ENCODE peak calls at places on chromosomes 4 and X, in eight cellular contexts. I is body of pancreas; T is CD8-positive, alpha-beta T cell; B is tibial artery; M is H1; C is pancreas; G is AG04450; O is CD8-positive, alpha-beta memory T cell. X is an unnamed sample.

GRCh38 chrX:78555401-78555980 is 103.6 kb downstream of the RTL3 start:
- DNase-seq in I (no peak), T (no peak), B (no peak), M (no peak), C (no peak), G (no peak), O (no peak), X (no peak)

GRCh38 chr4:71229477-71230257 is 109.2 kb upstream of the SLC4A4 start:
- DNase-seq in I (peak; percentile 35), T (no peak), B (peak; percentile 29), M (no peak), C (peak; percentile 39), G (no peak), O (no peak), X (no peak)

GRCh38 chr4:100736651-100737450 is 219.0 kb upstream of the EMCN start:
- DNase-seq in I (no peak), T (no peak), B (no peak), M (no peak), C (no peak), G (no peak), O (no peak), X (peak; percentile 75)

GRCh38 chr4:150164956-150165355 is 86.7 kb downstream of the DCLK2 start:
- DNase-seq in I (no peak), T (no peak), B (no peak), M (no peak), C (no peak), G (no peak), O (no peak), X (no peak)

GRCh38 chr4:163161536-163162205 is 5.0 kb downstream of the NAF1 start:
- DNase-seq in I (no peak), T (no peak), B (no peak), M (no peak), C (no peak), G (peak; percentile 76), O (no peak), X (no peak)

GRCh38 chr4:158006973-158007372 is 165.9 kb downstream of the GASK1B start:
- DNase-seq in I (no peak), T (no peak), B (no peak), M (no peak), C (no peak), G (no peak), O (no peak), X (no peak)

GRCh38 chr4:42673084-42673429 is 16.2 kb upstream of the ATP8A1 start:
- DNase-seq in I (no peak), T (no peak), B (peak; percentile 35), M (no peak), C (peak; percentile 28), G (no peak), O (no peak), X (no peak)

GRCh38 chr4:155025762-155026457 is 182.5 kb upstream of the NPY2R start:
- DNase-seq in I (peak; percentile 77), T (no peak), B (no peak), M (peak; percentile 83), C (peak; percentile 58), G (no peak), O (no peak), X (no peak)

GRCh38 chrX:584572-584971 is 46.0 kb upstream of the SHOX start:
- DNase-seq in I (no peak), T (no peak), B (no peak), M (peak; percentile 4), C (no peak), G (no peak), O (no peak), X (no peak)

GRCh38 chr4:118113220-118113619 is 78.9 kb downstream of the NDST3 start:
- DNase-seq in I (no peak), T (no peak), B (no peak), M (no peak), C (no peak), G (no peak), O (no peak), X (no peak)

GRCh38 chr4:183177001-183177400 is 77.9 kb downstream of the WWC2 start:
- DNase-seq in I (no peak), T (no peak), B (no peak), M (no peak), C (no peak), G (no peak), O (no peak), X (no peak)

GRCh38 chr4:173056708-173057107 is 111.9 kb upstream of the GALNT7 start:
- DNase-seq in I (no peak), T (no peak), B (no peak), M (no peak), C (no peak), G (no peak), O (no peak), X (no peak)

GRCh38 chrX:107826286-107827136 is 845 bp downstream of the MID2 start:
- DNase-seq in I (peak; percentile 36), T (peak; percentile 2), B (no peak), M (no peak), C (peak; percentile 33), G (no peak), O (peak; percentile 1), X (no peak)

GRCh38 chr4:172124656-172125308 is 311.6 kb downstream of the GALNTL6 start:
- DNase-seq in I (no peak), T (no peak), B (no peak), M (no peak), C (no peak), G (no peak), O (no peak), X (no peak)

GRCh38 chrX:19046343-19047215 is 62.7 kb upstream of the PHKA2 start:
- DNase-seq in I (no peak), T (no peak), B (no peak), M (no peak), C (no peak), G (no peak), O (no peak), X (peak; percentile 18)

GRCh38 chr4:4200624-4201023 is 26.1 kb downstream of the OTOP1 start:
- DNase-seq in I (no peak), T (no peak), B (no peak), M (no peak), C (no peak), G (no peak), O (no peak), X (no peak)

GRCh38 chr4:4204401-4204745 is 22.4 kb downstream of the OTOP1 start:
- DNase-seq in I (no peak), T (no peak), B (no peak), M (no peak), C (no peak), G (no peak), O (no peak), X (no peak)

GRCh38 chr4:4206204-4206603 is 20.5 kb downstream of the OTOP1 start:
- DNase-seq in I (no peak), T (no peak), B (no peak), M (no peak), C (no peak), G (no peak), O (no peak), X (no peak)

GRCh38 chr4:4202510-4202909 is 24.2 kb downstream of the OTOP1 start:
- DNase-seq in I (no peak), T (no peak), B (no peak), M (no peak), C (no peak), G (no peak), O (no peak), X (peak; percentile 27)

DNA sequence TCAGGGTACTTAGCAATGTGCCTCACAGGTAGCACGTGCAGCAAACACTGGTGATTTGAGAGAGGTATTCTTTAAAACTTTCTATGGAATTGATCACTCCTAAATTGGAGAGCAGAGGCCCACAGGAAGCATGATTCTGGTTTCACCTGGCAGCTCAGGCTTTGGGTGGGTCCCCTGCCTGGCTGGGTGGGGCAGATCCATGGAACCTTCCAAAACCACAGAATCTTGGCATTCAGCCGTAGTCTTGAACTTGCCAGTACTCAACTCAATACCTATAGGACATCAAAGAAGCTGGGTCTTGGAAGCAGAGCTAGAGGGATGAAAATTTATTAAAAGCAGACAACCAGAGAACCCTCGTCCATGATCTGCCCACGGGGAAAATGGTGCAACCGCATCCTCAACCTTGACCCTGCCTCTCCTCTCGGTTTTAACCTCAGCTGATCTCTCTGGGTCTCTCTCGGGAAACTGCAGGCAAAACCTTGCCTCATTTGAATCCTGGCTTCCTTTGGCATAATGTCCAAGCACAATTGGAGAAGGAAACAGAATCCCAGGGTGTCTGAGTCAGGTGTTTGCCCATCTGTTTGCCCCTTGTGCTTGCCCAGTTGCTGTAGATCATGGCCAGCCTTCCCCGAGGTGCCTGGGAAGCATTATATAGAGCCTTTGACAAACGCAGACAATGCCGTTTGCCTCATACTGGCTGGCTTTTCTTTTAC is 22.9 kb downstream of the OTOP1 start:
- DNase-seq in I (no peak), T (no peak), B (no peak), M (no peak), C (no peak), G (no peak), O (no peak), X (no peak)
- H3K27ac ChIP-seq in I (no peak overlapping the region), T (no peak overlapping the region), B (no peak overlapping the region), M (no peak overlapping the region), C (no peak overlapping the region), G (no peak overlapping the region), O (no peak overlapping the region), X (no peak overlapping the region)

DNA sequence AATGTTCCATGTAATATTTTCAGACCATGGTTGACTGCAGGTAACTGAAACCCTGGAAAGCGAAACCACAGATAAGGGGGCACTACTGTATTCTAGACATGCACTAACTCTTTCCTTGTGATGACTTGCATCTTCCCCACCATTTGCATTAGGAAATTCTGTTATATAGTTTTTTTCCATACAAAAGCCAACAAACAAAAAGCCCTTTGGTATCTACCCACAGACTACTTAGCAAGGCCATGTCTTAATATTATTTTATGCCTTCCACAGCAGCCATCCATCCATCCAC is 23.5 kb downstream of the OCIAD1 start:
- DNase-seq in I (no peak), T (no peak), B (no peak), M (no peak), C (no peak), G (no peak), O (no peak), X (no peak)
- H3K27ac ChIP-seq in I (no peak overlapping the region), T (no peak overlapping the region), B (no peak overlapping the region), M (no peak overlapping the region), C (no peak overlapping the region), G (no peak overlapping the region), O (no peak overlapping the region), X (no peak overlapping the region)

DNA sequence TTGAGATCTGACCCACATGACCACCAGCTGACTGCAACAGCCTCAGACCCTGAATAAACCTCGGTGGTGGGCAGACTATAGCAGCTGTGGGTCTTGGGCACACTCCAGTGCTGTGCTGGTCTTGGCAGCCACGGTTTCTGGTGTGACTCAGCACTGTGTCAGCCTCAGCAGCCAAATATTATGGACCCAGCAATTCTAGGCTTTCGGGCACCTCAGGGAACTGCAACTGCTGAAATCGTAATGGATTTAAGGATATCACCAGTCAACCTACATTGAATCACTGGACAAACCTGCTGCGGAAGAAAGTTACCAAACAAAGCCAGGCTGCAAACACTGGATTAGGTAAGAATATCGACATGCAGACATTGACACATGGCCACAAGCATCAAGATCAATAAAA is 10.5 kb upstream of the UBE2NL start:
- DNase-seq in I (no peak), T (no peak), B (no peak), M (no peak), C (no peak), G (no peak), O (no peak), X (no peak)
- H3K27ac ChIP-seq in I (no peak overlapping the region), T (no peak overlapping the region), B (no peak overlapping the region), M (no peak overlapping the region), C (no peak overlapping the region), G (no peak overlapping the region), O (no peak overlapping the region), X (no peak overlapping the region)

DNA sequence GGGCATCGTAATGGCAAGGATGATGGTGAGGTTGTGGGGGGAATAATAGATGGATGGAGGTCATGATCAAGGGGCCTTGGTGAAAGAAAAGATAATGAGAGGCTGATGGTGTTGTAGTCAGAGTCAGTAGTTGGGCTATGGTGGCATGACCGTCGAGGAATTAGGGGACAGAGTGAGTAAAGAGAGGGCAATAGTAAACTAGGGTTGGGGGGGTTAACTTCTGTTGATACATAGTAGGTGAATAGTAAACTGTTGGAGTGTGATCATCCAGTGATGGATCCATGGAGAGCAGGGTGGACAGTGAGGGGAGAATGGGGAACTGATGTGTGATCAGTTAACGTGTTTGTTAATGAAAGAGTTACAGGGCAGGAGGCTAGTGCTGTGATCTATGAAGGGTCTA is 920 bp downstream of the FTSJ1 start:
- DNase-seq in I (no peak), T (no peak), B (no peak), M (no peak), C (no peak), G (no peak), O (no peak), X (no peak)
- H3K27ac ChIP-seq in I (no peak overlapping the region), T (peak overlapping the region; percentile 88), B (peak overlapping the region; percentile 87), M (no peak overlapping the region), C (no peak overlapping the region), G (no peak overlapping the region), O (peak overlapping the region; percentile 84), X (peak overlapping the region; percentile 69)